ENCODE peak calls at places on chromosomes 12 and 14, in five cellular contexts. I, L, O, R and C are unnamed samples.

GRCh38 chr12:73629893-73630872 is 907.5 kb upstream of the ATXN7L3B start:
- DNase-seq in O (no peak), R (no peak), I (no peak), L (no peak), C (no peak)

GRCh38 chr14:105935384-105935783 is 409.0 kb downstream of the TMEM121 start:
- DNase-seq in I (no peak), L (no peak), O (no peak), R (no peak), C (no peak)

GRCh38 chr14:57212919-57213318 is 55.8 kb downstream of the EXOC5 start:
- DNase-seq in I (no peak), L (no peak), R (no peak), O (peak), C (no peak)

GRCh38 chr14:67276131-67276530 is 34.9 kb downstream of the PALS1 start:
- DNase-seq in I (no peak), O (no peak), R (no peak), L (no peak), C (no peak)

GRCh38 chr12:80183939-80184338 is 84.6 kb downstream of the OTOGL start:
- DNase-seq in I (no peak), R (no peak), L (no peak), O (peak), C (no peak)

GRCh38 chr14:74457511-74457910 is 31.5 kb upstream of the SYNDIG1L start:
- DNase-seq in R (no peak), L (no peak), I (no peak), O (no peak), C (no peak)

GRCh38 chr12:94644141-94644575 is 6.2 kb downstream of the TMCC3 start:
- DNase-seq in R (peak), L (peak), I (no peak), O (peak), C (peak)

GRCh38 chr12:67077617-67078016 is 191.5 kb upstream of the CAND1 start:
- DNase-seq in I (no peak), O (peak), L (no peak), R (no peak), C (no peak)

GRCh38 chr12:95700316-95700785 is 90.2 kb downstream of the NTN4 start:
- DNase-seq in R (no peak), L (peak), I (no peak), O (peak), C (no peak)
- H3K27ac ChIP-seq in R (no peak), L (no peak), I (no peak), O (peak), C (no peak)

DNA sequence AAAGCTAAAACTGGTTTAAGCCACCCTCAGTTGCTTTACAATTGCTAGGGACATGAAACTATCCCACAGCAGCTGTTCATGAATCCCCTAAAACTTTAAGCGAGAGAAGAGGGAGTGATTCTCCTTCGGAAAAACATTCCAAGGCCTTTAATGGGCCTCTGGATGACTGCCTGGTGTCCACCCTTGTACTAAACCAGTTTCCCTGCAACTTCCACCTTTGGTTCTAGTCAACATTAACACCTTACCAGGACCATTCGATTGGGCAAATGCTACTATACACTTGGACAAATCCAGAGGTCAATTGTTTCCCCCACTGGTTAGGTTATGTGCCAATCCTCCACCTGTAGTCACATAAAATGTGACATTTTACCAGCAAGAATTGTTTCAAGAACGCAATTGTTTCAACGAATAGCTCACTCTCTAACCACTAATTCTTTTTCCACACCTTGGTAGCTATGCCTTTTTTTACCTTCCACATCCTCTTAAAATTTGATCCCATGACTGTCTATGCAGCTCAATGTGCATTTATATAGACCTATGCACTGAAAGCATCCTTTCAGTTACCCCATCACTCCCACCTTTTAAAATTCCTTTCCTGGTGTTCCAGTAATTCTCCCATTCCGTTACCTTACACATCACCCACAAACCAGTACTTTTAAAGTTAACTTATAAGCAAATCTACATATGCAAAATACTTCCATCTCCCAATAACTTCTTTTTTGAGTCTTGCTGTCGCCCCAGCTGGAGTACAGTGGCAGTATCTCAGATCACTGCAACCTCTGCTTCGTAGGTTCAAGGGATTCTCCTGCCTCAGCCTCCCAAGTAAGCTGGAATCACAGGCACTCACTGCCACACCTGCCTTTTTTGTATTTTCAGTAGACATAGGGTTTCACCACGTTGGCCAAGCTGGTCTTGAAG is 3.6 kb downstream of the UBC start:
- DNase-seq in L (no peak), I (no peak), R (no peak), O (peak), C (no peak)
- TF ChIP-seq POLR2A in L (peak), I (peak), R (peak), O (peak), C (peak)

GRCh38 chr12:107929436-107929835 is 154.9 kb downstream of the ASCL4 start:
- DNase-seq in O (peak), L (no peak), I (no peak), R (no peak), C (no peak)
- TF ChIP-seq CTCF in O (peak), L (peak), I (no peak), R (peak), C (no peak)

GRCh38 chr12:122230798-122231197 is 4.9 kb upstream of the DIABLO start:
- DNase-seq in L (no peak), O (no peak), R (no peak), I (no peak), C (no peak)

GRCh38 chr12:122228092-122228491 is 2.2 kb upstream of the DIABLO start:
- DNase-seq in I (no peak), L (no peak), R (no peak), O (no peak), C (no peak)

GRCh38 chr12:122225683-122226365 is at the start of gene DIABLO:
- DNase-seq in L (peak), O (peak), I (peak), R (peak), C (peak)

GRCh38 chr12:122227341-122227740 is 1.5 kb upstream of the DIABLO start:
- DNase-seq in R (no peak), I (no peak), L (no peak), O (no peak), C (no peak)

GRCh38 chr12:122226366-122227222 is 742 bp upstream of the DIABLO start:
- DNase-seq in O (no peak), L (no peak), R (no peak), I (no peak), C (no peak)
- H3K27ac ChIP-seq in O (no peak), L (no peak), R (peak), I (peak), C (peak)

GRCh38 chr12:1808798-1809480 is 11.4 kb upstream of the LRTM2 start:
- DNase-seq in R (no peak), I (no peak), O (no peak), L (no peak), C (no peak)

GRCh38 chr12:1810931-1811280 is 9.5 kb upstream of the LRTM2 start:
- DNase-seq in O (no peak), R (no peak), L (no peak), I (no peak), C (no peak)

GRCh38 chr12:1810201-1810930 is 10.0 kb upstream of the LRTM2 start:
- DNase-seq in R (no peak), O (peak), L (no peak), I (no peak), C (no peak)

GRCh38 chr12:1808036-1808797 is 12.1 kb upstream of the LRTM2 start:
- DNase-seq in L (no peak), I (no peak), O (no peak), R (no peak), C (no peak)

GRCh38 chr12:1809606-1810140 is 10.7 kb upstream of the LRTM2 start:
- DNase-seq in O (no peak), R (no peak), L (no peak), I (no peak), C (no peak)
- TF ChIP-seq POLR2A in O (no peak), R (no peak), L (no peak), I (no peak), C (no peak)

GRCh38 chr14:75996488-75996887 is 10.9 kb downstream of the IFT43 start:
- DNase-seq in O (no peak), R (no peak), I (no peak), L (no peak), C (no peak)

GRCh38 chr14:75995372-75996041 is 9.9 kb downstream of the IFT43 start:
- DNase-seq in O (peak), I (no peak), L (no peak), R (peak), C (no peak)

GRCh38 chr14:75999511-76000190 is 14.1 kb downstream of the IFT43 start:
- DNase-seq in L (no peak), I (no peak), O (no peak), R (no peak), C (no peak)
- TF ChIP-seq CTCF in L (no peak), I (no peak), O (no peak), R (no peak), C (no peak)

GRCh38 chr12:132521726-132522292 is 31.9 kb downstream of the FBRSL1 start:
- DNase-seq in R (no peak), L (no peak), O (no peak), I (no peak), C (no peak)

GRCh38 chr12:132523576-132524331 is 33.8 kb downstream of the FBRSL1 start:
- DNase-seq in L (no peak), O (peak), R (peak), I (peak), C (peak)

GRCh38 chr12:132521200-132521580 is 31.2 kb downstream of the FBRSL1 start:
- DNase-seq in I (no peak), L (no peak), R (no peak), O (no peak), C (no peak)

GRCh38 chr12:132524405-132524804 is 34.5 kb downstream of the FBRSL1 start:
- DNase-seq in I (peak), R (no peak), O (peak), L (no peak), C (no peak)

DNA sequence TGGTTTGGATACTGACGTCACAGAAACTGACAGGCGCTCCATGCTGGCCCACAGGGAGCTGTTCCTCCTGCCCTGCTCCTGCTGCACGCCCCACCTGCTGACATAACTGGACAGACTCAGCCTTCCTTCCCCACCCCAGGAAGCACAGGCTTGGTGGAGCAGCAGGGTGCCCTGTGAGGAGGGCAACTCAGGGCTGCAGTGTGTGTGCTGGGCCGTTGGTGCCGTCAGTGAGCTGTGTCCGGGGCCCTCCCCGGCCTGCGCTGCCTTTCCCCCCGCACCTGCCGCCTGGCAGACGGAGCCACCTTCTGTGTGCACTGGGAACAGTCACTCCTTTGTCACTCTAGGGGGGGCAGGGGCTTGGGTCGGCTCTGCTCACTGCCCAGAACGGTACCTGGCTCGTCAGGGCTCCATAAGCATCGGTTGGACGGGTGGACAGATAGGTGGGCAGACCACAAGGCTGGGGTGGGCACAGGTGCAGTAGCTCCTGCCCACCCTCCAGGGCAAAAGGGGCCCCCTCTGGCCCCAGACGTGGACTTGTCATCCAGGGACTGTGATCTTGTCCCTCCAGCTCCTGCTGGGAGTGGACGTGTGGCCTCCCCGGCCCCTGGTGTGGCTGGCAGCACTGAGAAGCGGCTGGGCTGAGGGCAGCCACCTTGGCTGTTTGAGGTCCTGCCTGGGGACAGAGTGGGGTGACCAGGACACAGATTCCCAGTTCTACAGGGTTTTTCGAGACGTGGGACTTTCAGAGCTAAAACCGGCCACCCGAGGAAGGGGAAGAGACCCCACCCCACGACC is 32.8 kb downstream of the FBRSL1 start:
- DNase-seq in R (no peak), I (no peak), O (no peak), L (no peak), C (no peak)
- H3K27ac ChIP-seq in R (no peak), I (no peak), O (no peak), L (no peak), C (no peak)

DNA sequence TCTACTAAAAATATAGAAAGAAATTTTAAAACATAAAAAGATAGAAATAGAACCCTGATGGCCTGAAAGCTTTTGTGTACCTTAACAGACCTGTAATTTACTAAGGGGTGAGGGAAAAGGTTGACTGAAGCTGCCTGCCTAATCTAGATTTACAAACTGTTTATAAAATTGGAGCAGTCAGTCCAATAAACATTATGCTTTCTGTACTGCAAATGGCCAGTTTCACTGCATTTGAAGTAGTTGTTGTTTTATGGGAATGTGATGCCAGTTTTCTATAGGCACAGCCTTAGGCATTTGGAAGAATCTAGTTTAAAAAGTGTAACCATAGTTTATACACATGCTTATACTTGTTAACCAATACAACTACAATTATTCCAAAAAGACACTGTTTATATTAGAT is 19.1 kb downstream of the SIX1 start:
- DNase-seq in I (no peak), R (no peak), O (no peak), L (no peak), C (no peak)
- TF ChIP-seq POLR2A in I (no peak), R (no peak), O (no peak), L (no peak), C (no peak)

DNA sequence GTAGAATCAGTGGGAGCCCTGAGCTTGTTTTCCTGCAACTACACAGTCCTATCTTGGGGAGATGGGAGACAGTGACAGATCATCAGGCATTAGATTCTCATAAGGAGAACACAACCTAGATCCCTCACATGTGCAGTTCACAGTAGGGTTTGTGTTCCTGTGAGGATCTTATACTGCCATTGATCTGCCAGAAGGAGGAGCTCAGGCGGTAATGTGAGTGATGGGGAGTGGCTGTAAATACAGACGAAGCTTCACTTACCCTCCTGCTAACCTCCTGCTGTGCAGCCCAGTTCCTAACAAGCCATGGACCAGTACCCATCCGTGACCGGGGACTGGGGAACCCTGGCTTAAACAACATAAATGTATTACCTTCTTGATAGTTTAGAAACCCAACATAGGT is 1034.1 kb downstream of the BCL11B start:
- DNase-seq in I (no peak), O (no peak), R (no peak), L (no peak), C (no peak)
- TF ChIP-seq CTCF in I (no peak), O (no peak), R (no peak), L (no peak), C (no peak)

GRCh38 chr14:32457213-32457920 is 128.3 kb downstream of the AKAP6 start:
- DNase-seq in O (peak), I (no peak), L (no peak), R (peak), C (no peak)
- H3K27ac ChIP-seq in O (no peak), I (peak), L (no peak), R (peak), C (peak)